ENCODE peak calls at places on chromosome 10, in five cellular contexts. V is hepatocyte, H is neural progenitor cell, J is GM23248, B is SK-N-SH. Z is an unnamed sample. For H3K27me3, the result is how much of the 10 kb centered on the place peaks cover.

GRCh38 chr10:125448596-125448995 is 234.4 kb downstream of the TEX36 start:
- DNase-seq in J (peak), B (peak), V (peak), H (peak), Z (no peak)

GRCh38 chr10:77049896-77050295 is 587.7 kb downstream of the KCNMA1 start:
- DNase-seq in H (no peak), B (no peak), V (no peak), J (peak), Z (no peak)

GRCh38 chr10:93604145-93604544 is 3.1 kb upstream of the RBP4 start:
- DNase-seq in H (no peak), V (no peak), J (no peak), B (no peak), Z (no peak)

GRCh38 chr10:31765546-31765945 is 163.1 kb downstream of the ARHGAP12 start:
- DNase-seq in H (peak), V (no peak), B (no peak), J (peak), Z (no peak)

GRCh38 chr10:34024708-34025425 is 690.4 kb upstream of the NRP1 start:
- DNase-seq in J (peak), H (no peak), V (peak), B (no peak), Z (no peak)

GRCh38 chr10:46998192-46998591 is 87.0 kb downstream of the PTPN20 start:
- DNase-seq in H (no peak), B (no peak), V (no peak), J (no peak), Z (no peak)

GRCh38 chr10:12513775-12514663 is 164.7 kb downstream of the CAMK1D start:
- DNase-seq in V (no peak), J (no peak), H (no peak), B (peak), Z (no peak)

GRCh38 chr10:69451784-69452251 is 553 bp downstream of the TSPAN15 start:
- DNase-seq in B (peak), H (peak), V (peak), J (no peak), Z (no peak)

GRCh38 chr10:9243861-9244515 is 1189.5 kb downstream of the GATA3 start:
- DNase-seq in V (no peak), B (no peak), J (no peak), H (peak), Z (no peak)

GRCh38 chr10:84704101-84704500 is 375.7 kb downstream of the CCSER2 start:
- DNase-seq in H (no peak), J (no peak), B (no peak), V (no peak), Z (no peak)

GRCh38 chr10:124092270-124093075 is 925 bp downstream of the CHST15 start:
- DNase-seq in H (peak), J (peak), B (peak), V (peak), Z (peak)

GRCh38 chr10:81873932-81874816 is 820 bp upstream of the NRG3 start:
- DNase-seq in B (peak), V (peak), H (peak), J (peak), Z (peak)

GRCh38 chr10:18738835-18739234 is 79.6 kb downstream of the ARL5B start:
- DNase-seq in V (no peak), B (no peak), J (peak), H (no peak), Z (no peak)

GRCh38 chr10:78774999-78775711 is 293.6 kb upstream of the ZMIZ1 start:
- DNase-seq in B (no peak), V (peak), J (no peak), H (no peak), Z (no peak)

GRCh38 chr10:49285232-49285631 is 13.7 kb upstream of the C10orf71 start:
- DNase-seq in B (no peak), H (no peak), J (peak), V (no peak), Z (peak)

GRCh38 chr10:130416334-130416950 is 280.3 kb downstream of the GLRX3 start:
- DNase-seq in B (no peak), V (no peak), J (no peak), H (no peak), Z (no peak)

GRCh38 chr10:95388539-95388938 is 97.7 kb upstream of the PDLIM1 start:
- DNase-seq in H (no peak), B (no peak), J (no peak), V (peak), Z (no peak)

GRCh38 chr10:38038107-38038931 is 27.8 kb downstream of the ZNF33A start:
- DNase-seq in J (no peak), V (no peak), H (no peak), B (no peak), Z (peak)

GRCh38 chr10:62116896-62117295 is 151.7 kb downstream of the RTKN2 start:
- DNase-seq in B (no peak), H (no peak), J (no peak), V (no peak), Z (no peak)
- H3K27me3 ChIP-seq in B (under half), H (under half), J (under half), V (under half), Z (under half)

GRCh38 chr10:44860811-44861751 is 50.1 kb upstream of the TMEM72 start:
- DNase-seq in H (no peak), B (no peak), J (peak), V (peak), Z (no peak)

GRCh38 chr10:44862006-44862751 is 49.0 kb upstream of the TMEM72 start:
- DNase-seq in V (no peak), B (no peak), J (no peak), H (no peak), Z (peak)

GRCh38 chr10:44864042-44864436 is 47.1 kb upstream of the TMEM72 start:
- DNase-seq in B (no peak), V (peak), H (peak), J (peak), Z (no peak)

GRCh38 chr10:44863344-44864041 is 47.6 kb upstream of the TMEM72 start:
- DNase-seq in H (peak), J (peak), B (no peak), V (peak), Z (no peak)

GRCh38 chr10:44862917-44863316 is 48.2 kb upstream of the TMEM72 start:
- DNase-seq in H (no peak), B (no peak), V (no peak), J (no peak), Z (no peak)
- TF ChIP-seq EZH2phosphoT487 in H (no peak), B (no peak), V (no peak), J (no peak), Z (no peak)

GRCh38 chr10:103481974-103482531 is 3.0 kb upstream of the CALHM3 start:
- DNase-seq in V (peak), H (peak), B (peak), J (peak), Z (peak)

GRCh38 chr10:103476046-103476768 is 2.8 kb downstream of the CALHM3 start:
- DNase-seq in H (peak), J (peak), V (no peak), B (peak), Z (peak)

GRCh38 chr10:103478671-103479070 is 369 bp downstream of the CALHM3 start:
- DNase-seq in J (no peak), B (no peak), H (no peak), V (no peak), Z (no peak)

GRCh38 chr10:103479135-103479534 is at the start of gene CALHM3:
- DNase-seq in B (no peak), V (no peak), H (no peak), J (peak), Z (no peak)

GRCh38 chr10:103480521-103480920 is 1.5 kb upstream of the CALHM3 start:
- DNase-seq in B (no peak), H (no peak), V (no peak), J (peak), Z (no peak)
- H3K27ac ChIP-seq in B (no peak), H (no peak), V (no peak), J (no peak), Z (no peak)

DNA sequence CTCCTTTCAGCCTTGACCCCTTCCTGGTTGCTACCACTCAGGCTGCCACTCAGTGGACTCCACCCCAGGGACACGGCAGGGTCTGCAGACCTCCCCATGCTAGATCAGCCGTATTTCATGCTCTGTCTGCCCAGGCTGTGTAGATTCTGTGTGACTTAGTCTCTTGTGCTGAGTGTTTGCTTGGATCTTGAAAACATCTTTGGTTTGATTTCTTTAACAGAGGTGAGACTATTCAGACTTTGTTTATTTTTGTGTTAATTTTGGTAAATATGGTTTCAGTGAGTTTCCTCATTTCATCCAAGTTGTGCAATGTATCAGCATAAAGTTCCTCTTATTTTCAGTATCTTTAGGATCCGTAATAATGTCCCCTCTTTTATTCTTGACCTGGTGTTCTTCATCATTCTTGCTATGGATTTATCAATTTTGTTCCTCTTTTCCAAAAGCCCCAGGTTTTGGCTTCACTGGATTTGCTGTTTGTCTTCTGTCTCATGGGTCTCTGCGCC is 21.2 kb upstream of the PWWP2B start:
- DNase-seq in H (no peak), V (no peak), B (no peak), J (no peak), Z (no peak)
- H3K27me3 ChIP-seq in H (under half), V (under half), B (under half), J (under half), Z (half or more)

GRCh38 chr10:45219416-45219815 is 96.0 kb downstream of the OR13A1 start:
- DNase-seq in H (no peak), V (no peak), J (no peak), B (no peak), Z (no peak)
- TF ChIP-seq EZH2phosphoT487 in H (no peak), V (no peak), J (no peak), B (no peak), Z (no peak)

GRCh38 chr10:1980459-1980858 is 243.1 kb upstream of the ADARB2 start:
- DNase-seq in H (no peak), B (no peak), J (no peak), V (no peak), Z (no peak)
- H3K27ac ChIP-seq in H (no peak), B (no peak), J (no peak), V (no peak), Z (no peak)